ENCODE peak calls at places on chromosome 15, in nine cellular contexts. K, Y, T, E, G, B, N, J and M are unnamed samples.

GRCh38 chr15:69465253-69465652 is 12.6 kb downstream of the RPLP1 start:
- DNase-seq in K (no peak), Y (no peak), T (no peak), E (no peak), G (no peak), B (no peak), N (no peak), J (no peak), M (no peak)

GRCh38 chr15:80375968-80376891 is 28.0 kb upstream of the ARNT2 start:
- DNase-seq in K (no peak), Y (no peak), T (no peak), E (no peak), G (no peak), B (no peak), N (no peak), J (no peak), M (no peak)

GRCh38 chr15:72236381-72237285 is 5.6 kb upstream of the PKM start:
- DNase-seq in K (no peak), Y (no peak), T (no peak), E (no peak), G (no peak), B (no peak), N (no peak), J (no peak), M (no peak)

GRCh38 chr15:39083213-39083612 is 497.7 kb upstream of the THBS1 start:
- DNase-seq in K (no peak), Y (no peak), T (no peak), E (no peak), G (no peak), B (no peak), N (no peak), J (no peak), M (no peak)

GRCh38 chr15:64460737-64461576 is 579 bp downstream of the ZNF609 start:
- DNase-seq in K (peak), Y (peak), T (peak), E (peak), G (peak), B (peak), N (peak), J (peak), M (no peak)

GRCh38 chr15:41620536-41621199 is 39.5 kb upstream of the MGA start:
- DNase-seq in K (peak), Y (no peak), T (peak), E (no peak), G (no peak), B (no peak), N (no peak), J (no peak), M (no peak)

GRCh38 chr15:66763186-66764066 is 61.4 kb downstream of the SMAD6 start:
- DNase-seq in K (no peak), Y (no peak), T (peak), E (peak), G (no peak), B (no peak), N (peak), J (no peak), M (no peak)

GRCh38 chr15:67941643-67942315 is 101.9 kb upstream of the RNU6-1 start:
- DNase-seq in K (no peak), Y (no peak), T (peak), E (no peak), G (peak), B (no peak), N (no peak), J (no peak), M (no peak)

GRCh38 chr15:99016680-99017321 is 9.2 kb upstream of the PGPEP1L start:
- DNase-seq in K (no peak), Y (peak), T (no peak), E (peak), G (no peak), B (no peak), N (no peak), J (no peak), M (no peak)

GRCh38 chr15:29528276-29528675 is 258.7 kb upstream of the NSMCE3 start:
- DNase-seq in K (no peak), Y (no peak), T (no peak), E (no peak), G (no peak), B (no peak), N (no peak), J (no peak), M (no peak)